ENCODE peak calls at places on chromosome 1, in ten cellular contexts. M, V, D, P, W, H, O, Q, E and F are unnamed samples.

GRCh38 chr1:70210820-70211219 is 5.4 kb upstream of the LRRC40 start:
- DNase-seq in M (no peak), V (no peak), D (no peak), P (no peak), W (no peak), H (peak), O (no peak), Q (no peak), E (no peak), F (no peak)

GRCh38 chr1:152244576-152244975 is 20.6 kb upstream of the HRNR start:
- DNase-seq in M (no peak), V (no peak), D (no peak), P (no peak), W (no peak), H (no peak), O (no peak), Q (no peak), E (no peak), F (no peak)

GRCh38 chr1:25503551-25504426 is 39.6 kb upstream of the LDLRAP1 start:
- DNase-seq in M (peak), V (no peak), D (no peak), P (peak), W (no peak), H (no peak), O (peak), Q (no peak), E (no peak), F (peak)

GRCh38 chr1:6239950-6240768 is 3.8 kb upstream of the HES3 start:
- DNase-seq in M (peak), V (no peak), D (peak), P (no peak), W (no peak), H (peak), O (no peak), Q (no peak), E (no peak), F (no peak)

GRCh38 chr1:245380790-245381535 is 226.2 kb downstream of the KIF26B start:
- DNase-seq in M (peak), V (peak), D (no peak), P (no peak), W (no peak), H (no peak), O (no peak), Q (no peak), E (no peak), F (no peak)

GRCh38 chr1:42737986-42738677 is 1.9 kb downstream of the CLDN19 start:
- DNase-seq in M (no peak), V (no peak), D (no peak), P (no peak), W (no peak), H (no peak), O (no peak), Q (no peak), E (no peak), F (no peak)

GRCh38 chr1:41416552-41417334 is 55.5 kb downstream of the FOXO6 start:
- DNase-seq in M (peak), V (peak), D (peak), P (peak), W (no peak), H (peak), O (peak), Q (no peak), E (peak), F (peak)

GRCh38 chr1:117048431-117049133 is 11.5 kb upstream of the TTF2 start:
- DNase-seq in M (no peak), V (no peak), D (no peak), P (no peak), W (no peak), H (no peak), O (no peak), Q (no peak), E (no peak), F (no peak)

GRCh38 chr1:225825606-225826005 is 15.7 kb downstream of the EPHX1 start:
- DNase-seq in M (no peak), V (no peak), D (no peak), P (no peak), W (no peak), H (no peak), O (no peak), Q (no peak), E (peak), F (no peak)

GRCh38 chr1:6574025-6574620 is 5.7 kb upstream of the ZBTB48 start:
- DNase-seq in M (no peak), V (no peak), D (no peak), P (no peak), W (no peak), H (peak), O (no peak), Q (no peak), E (no peak), F (no peak)

GRCh38 chr1:51976831-51977602 is 13.5 kb downstream of the RAB3B start:
- DNase-seq in M (no peak), V (no peak), D (no peak), P (no peak), W (no peak), H (no peak), O (no peak), Q (no peak), E (no peak), F (peak)

GRCh38 chr1:55305735-55306134 is 90.6 kb upstream of the USP24 start:
- DNase-seq in M (no peak), V (no peak), D (peak), P (no peak), W (no peak), H (peak), O (no peak), Q (no peak), E (no peak), F (no peak)

GRCh38 chr1:55970711-55971110 is 608.7 kb downstream of the PLPP3 start:
- DNase-seq in M (no peak), V (peak), D (peak), P (no peak), W (no peak), H (peak), O (no peak), Q (peak), E (no peak), F (no peak)

GRCh38 chr1:186680031-186681012 is at the start of gene PTGS2:
- DNase-seq in M (peak), V (peak), D (peak), P (peak), W (peak), H (peak), O (no peak), Q (peak), E (peak), F (peak)

GRCh38 chr1:220785166-220786056 is 1.3 kb upstream of the MTARC1 start:
- DNase-seq in M (no peak), V (no peak), D (no peak), P (no peak), W (no peak), H (no peak), O (no peak), Q (no peak), E (no peak), F (no peak)

GRCh38 chr1:64223329-64224151 is 20.1 kb downstream of the UBE2U start:
- DNase-seq in M (no peak), V (peak), D (peak), P (no peak), W (no peak), H (peak), O (no peak), Q (peak), E (no peak), F (no peak)

GRCh38 chr1:18819986-18820790 is 39.3 kb downstream of the TAS1R2 start:
- DNase-seq in M (no peak), V (no peak), D (no peak), P (no peak), W (no peak), H (no peak), O (no peak), Q (no peak), E (no peak), F (no peak)

GRCh38 chr1:215257280-215257679 is 174.7 kb downstream of the KCNK2 start:
- DNase-seq in M (no peak), V (no peak), D (peak), P (no peak), W (no peak), H (peak), O (no peak), Q (no peak), E (no peak), F (no peak)

GRCh38 chr1:84387480-84388163 is 10.7 kb upstream of the DNASE2B start:
- DNase-seq in M (no peak), V (no peak), D (no peak), P (no peak), W (no peak), H (no peak), O (no peak), Q (no peak), E (no peak), F (no peak)

GRCh38 chr1:60875139-60875538 is 207.2 kb upstream of the NFIA start:
- DNase-seq in M (no peak), V (no peak), D (no peak), P (no peak), W (no peak), H (no peak), O (no peak), Q (no peak), E (no peak), F (no peak)

GRCh38 chr1:155706101-155706619 is 17.3 kb downstream of the DAP3 start:
- DNase-seq in M (no peak), V (peak), D (peak), P (no peak), W (no peak), H (peak), O (no peak), Q (no peak), E (no peak), F (no peak)

GRCh38 chr1:198809247-198809646 is 170.4 kb downstream of the PTPRC start:
- DNase-seq in M (no peak), V (peak), D (peak), P (no peak), W (no peak), H (peak), O (no peak), Q (peak), E (no peak), F (no peak)

GRCh38 chr1:182525342-182525741 is 63.7 kb downstream of the RNASEL start:
- DNase-seq in M (no peak), V (no peak), D (no peak), P (no peak), W (no peak), H (no peak), O (no peak), Q (no peak), E (no peak), F (no peak)

GRCh38 chr1:182527680-182528079 is 61.4 kb downstream of the RNASEL start:
- DNase-seq in M (peak), V (no peak), D (no peak), P (no peak), W (no peak), H (no peak), O (no peak), Q (no peak), E (no peak), F (no peak)
- TF ChIP-seq CTCF in M (peak), V (no peak), D (no peak), P (no peak), W (no peak), H (no peak), O (no peak), Q (peak), E (no peak), F (no peak)

DNA sequence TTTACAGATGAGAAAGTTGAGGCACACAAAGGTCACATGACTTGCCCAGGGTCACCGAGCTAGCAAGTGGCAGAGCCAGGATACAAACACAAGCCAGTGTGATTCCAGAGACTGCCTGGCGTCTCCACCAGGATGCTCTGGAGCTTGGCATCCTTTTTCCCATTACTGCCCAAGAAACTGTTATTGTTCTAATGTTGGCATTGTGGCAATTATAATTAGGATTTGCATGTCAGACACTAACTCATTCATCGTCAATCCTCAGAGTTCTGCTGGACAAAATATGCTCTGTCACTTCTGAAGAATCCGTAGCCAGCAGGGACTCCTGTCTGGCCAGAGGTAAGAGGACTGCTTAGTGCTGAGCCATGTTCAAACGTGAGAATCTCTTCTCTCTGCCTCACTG is 8.8 kb downstream of the KAZN start:
- DNase-seq in M (no peak), V (no peak), D (no peak), P (no peak), W (no peak), H (no peak), O (no peak), Q (no peak), E (no peak), F (no peak)
- TF ChIP-seq CTCF in M (no peak), V (no peak), D (no peak), P (no peak), W (no peak), H (no peak), O (no peak), Q (no peak), E (no peak), F (no peak)

GRCh38 chr1:197067457-197067818 is 378 bp upstream of the F13B start:
- DNase-seq in M (no peak), V (no peak), D (no peak), P (no peak), W (no peak), H (no peak), O (no peak), Q (no peak), E (no peak), F (no peak)

GRCh38 chr1:197066277-197066676 is 783 bp downstream of the F13B start:
- DNase-seq in M (no peak), V (no peak), D (no peak), P (no peak), W (no peak), H (no peak), O (no peak), Q (no peak), E (no peak), F (no peak)

GRCh38 chr1:197063212-197063611 is 3.8 kb downstream of the F13B start:
- DNase-seq in M (no peak), V (no peak), D (no peak), P (no peak), W (no peak), H (no peak), O (no peak), Q (no peak), E (no peak), F (no peak)

GRCh38 chr1:197065549-197065948 is 1.5 kb downstream of the F13B start:
- DNase-seq in M (no peak), V (peak), D (peak), P (no peak), W (no peak), H (peak), O (no peak), Q (no peak), E (no peak), F (no peak)

GRCh38 chr1:197066719-197067456 is at the start of gene F13B:
- DNase-seq in M (no peak), V (no peak), D (peak), P (no peak), W (no peak), H (no peak), O (no peak), Q (no peak), E (no peak), F (no peak)
- TF ChIP-seq CTCF in M (peak), V (no peak), D (no peak), P (no peak), W (no peak), H (peak), O (no peak), Q (no peak), E (no peak), F (no peak)

GRCh38 chr1:107198581-107198980 is 57.7 kb downstream of the NTNG1 start:
- DNase-seq in M (no peak), V (peak), D (peak), P (no peak), W (no peak), H (no peak), O (no peak), Q (no peak), E (no peak), F (no peak)

GRCh38 chr1:107195476-107195875 is 54.6 kb downstream of the NTNG1 start:
- DNase-seq in M (no peak), V (peak), D (peak), P (no peak), W (no peak), H (no peak), O (no peak), Q (no peak), E (no peak), F (no peak)

GRCh38 chr1:107202007-107202406 is 61.2 kb downstream of the NTNG1 start:
- DNase-seq in M (no peak), V (no peak), D (no peak), P (no peak), W (no peak), H (no peak), O (no peak), Q (no peak), E (no peak), F (no peak)

DNA sequence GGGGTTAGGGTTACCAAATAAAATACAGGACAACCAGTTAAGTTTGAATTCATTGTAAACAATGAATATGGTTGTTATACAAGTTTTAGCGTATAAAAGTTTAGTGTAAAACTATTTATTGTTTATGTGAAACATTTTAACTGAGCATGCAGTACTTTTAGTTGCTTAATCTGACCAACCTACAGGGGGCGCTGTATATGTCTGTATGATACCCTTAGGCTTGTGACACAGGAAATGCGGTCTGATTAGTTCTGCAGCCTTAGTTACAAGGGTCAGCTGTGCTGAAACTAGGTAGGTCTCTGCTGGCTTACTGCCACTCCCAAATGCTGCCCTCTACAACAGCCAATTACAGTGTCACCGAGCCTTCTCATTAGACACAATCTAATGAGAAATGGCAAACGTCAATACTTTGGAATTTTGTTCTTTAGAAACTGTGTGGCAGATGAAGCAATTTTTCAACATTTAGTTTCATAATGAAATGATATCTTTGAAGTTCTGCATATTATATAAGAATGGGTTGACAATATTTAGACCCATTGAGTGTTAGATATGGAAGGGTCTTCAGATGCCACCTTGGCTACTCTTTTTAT is 56.2 kb downstream of the NTNG1 start:
- DNase-seq in M (peak), V (no peak), D (peak), P (peak), W (no peak), H (peak), O (no peak), Q (no peak), E (no peak), F (peak)
- TF ChIP-seq CTCF in M (peak), V (peak), D (no peak), P (peak), W (no peak), H (no peak), O (no peak), Q (peak), E (no peak), F (no peak)

DNA sequence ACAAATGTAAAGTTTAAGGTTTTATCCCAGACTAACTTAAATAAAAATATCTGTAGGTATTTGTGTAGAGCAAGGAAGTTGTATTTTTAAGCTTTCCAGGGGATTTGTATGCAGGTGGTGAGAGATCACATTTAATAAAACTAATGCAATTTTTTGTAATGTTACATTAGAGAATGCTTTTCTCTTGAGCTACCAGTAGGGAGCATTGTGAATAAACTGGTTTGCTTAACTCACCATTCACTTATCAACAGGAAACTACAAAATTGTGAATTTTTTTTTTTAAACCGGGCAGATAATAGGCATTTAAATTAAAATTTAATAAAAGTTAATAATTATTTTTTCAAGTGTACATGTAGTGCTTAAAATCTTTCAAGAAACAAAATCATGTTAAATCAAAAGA is 78.6 kb downstream of the IVNS1ABP start:
- DNase-seq in M (no peak), V (peak), D (peak), P (no peak), W (no peak), H (peak), O (no peak), Q (no peak), E (no peak), F (no peak)
- TF ChIP-seq CTCF in M (peak), V (peak), D (peak), P (no peak), W (no peak), H (peak), O (peak), Q (peak), E (no peak), F (peak)

GRCh38 chr1:162279099-162279498 is 97.6 kb downstream of the SPATA46 start:
- DNase-seq in M (no peak), V (no peak), D (no peak), P (no peak), W (no peak), H (no peak), O (no peak), Q (no peak), E (no peak), F (no peak)

GRCh38 chr1:162285149-162285561 is 91.5 kb downstream of the SPATA46 start:
- DNase-seq in M (no peak), V (no peak), D (no peak), P (no peak), W (no peak), H (no peak), O (no peak), Q (no peak), E (no peak), F (peak)

GRCh38 chr1:162283657-162284056 is 93.0 kb downstream of the SPATA46 start:
- DNase-seq in M (no peak), V (no peak), D (no peak), P (no peak), W (no peak), H (no peak), O (no peak), Q (no peak), E (no peak), F (no peak)

GRCh38 chr1:162284206-162284955 is 92.3 kb downstream of the SPATA46 start:
- DNase-seq in M (no peak), V (no peak), D (no peak), P (no peak), W (no peak), H (no peak), O (no peak), Q (no peak), E (no peak), F (no peak)
- TF ChIP-seq CTCF in M (no peak), V (no peak), D (no peak), P (no peak), W (no peak), H (no peak), O (no peak), Q (no peak), E (no peak), F (no peak)

GRCh38 chr1:178898401-178898800 is 27.5 kb upstream of the ANGPTL1 start:
- DNase-seq in M (no peak), V (no peak), D (no peak), P (no peak), W (no peak), H (no peak), O (no peak), Q (no peak), E (no peak), F (no peak)

GRCh38 chr1:178899402-178899801 is 28.5 kb upstream of the ANGPTL1 start:
- DNase-seq in M (no peak), V (no peak), D (no peak), P (no peak), W (no peak), H (no peak), O (no peak), Q (no peak), E (no peak), F (no peak)

DNA sequence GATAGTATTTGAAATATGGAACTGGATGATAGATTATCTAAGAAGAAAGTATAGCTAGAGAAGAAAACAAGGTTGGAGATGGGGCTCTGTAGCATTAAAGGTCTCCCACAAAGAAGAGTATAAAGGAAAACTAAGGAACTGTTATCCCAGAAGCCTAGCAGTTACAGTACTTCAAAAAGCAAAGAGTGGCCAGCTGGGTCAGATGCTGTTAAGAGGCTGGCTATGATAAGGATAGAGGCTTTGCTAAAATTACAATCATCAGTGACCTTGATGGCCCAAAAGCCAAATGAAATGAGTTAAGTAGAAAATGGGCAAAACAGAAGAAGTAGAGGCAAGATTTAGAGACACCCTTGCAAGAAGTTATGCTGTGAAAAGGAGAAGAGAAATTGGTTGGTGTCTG is 25.1 kb upstream of the ANGPTL1 start:
- DNase-seq in M (no peak), V (no peak), D (no peak), P (no peak), W (no peak), H (no peak), O (no peak), Q (no peak), E (no peak), F (no peak)
- TF ChIP-seq CTCF in M (no peak), V (no peak), D (no peak), P (no peak), W (no peak), H (no peak), O (no peak), Q (no peak), E (no peak), F (no peak)

GRCh38 chr1:161159087-161159914 is at the start of gene USP21:
- DNase-seq in M (peak), V (peak), D (peak), P (peak), W (peak), H (peak), O (peak), Q (no peak), E (peak), F (peak)
- TF ChIP-seq CTCF in M (peak), V (peak), D (peak), P (no peak), W (no peak), H (peak), O (no peak), Q (peak), E (peak), F (peak)

GRCh38 chr1:27552911-27553420 is 51.0 kb downstream of the AHDC1 start:
- DNase-seq in M (no peak), V (no peak), D (no peak), P (no peak), W (no peak), H (no peak), O (no peak), Q (no peak), E (no peak), F (no peak)
- TF ChIP-seq CTCF in M (no peak), V (no peak), D (no peak), P (no peak), W (no peak), H (no peak), O (no peak), Q (no peak), E (no peak), F (no peak)